ENCODE peak calls at places on chromosomes 13 and 19, in four cellular contexts. D is HCT116, I is HepG2, O is K562. K is an unnamed sample.

GRCh38 chr19:55633866-55634265 is 6.9 kb upstream of the ZNF580 start:
- DNase-seq in D (no peak), I (no peak), O (no peak), K (no peak)

GRCh38 chr19:40225440-40226305 is 816 bp downstream of the CCNP start:
- DNase-seq in D (no peak), I (peak; percentile 25), O (no peak), K (no peak)

GRCh38 chr13:95411641-95412040 is 110.4 kb upstream of the ABCC4 start:
- DNase-seq in D (no peak), I (no peak), O (no peak), K (no peak)

GRCh38 chr19:7507884-7508283 is 8.0 kb upstream of the ZNF358 start:
- DNase-seq in D (peak; percentile 90), I (peak; percentile 26), O (peak; percentile 97), K (no peak)

GRCh38 chr13:98576963-98577822 is at the start of gene STK24:
- DNase-seq in D (no peak), I (peak; percentile 34), O (peak; percentile 71), K (no peak)

GRCh38 chr13:98050041-98050466 is 92.8 kb upstream of the FARP1 start:
- DNase-seq in D (no peak), I (peak; percentile 78), O (no peak), K (no peak)

GRCh38 chr13:74226791-74227475 is 92.7 kb upstream of the KLF12 start:
- DNase-seq in D (no peak), I (no peak), O (no peak), K (no peak)

GRCh38 chr13:25330541-25330940 is 29.1 kb downstream of the NUP58 start:
- DNase-seq in D (no peak), I (no peak), O (no peak), K (no peak)

GRCh38 chr13:80547885-80548284 is 207.0 kb upstream of the SPRY2 start:
- DNase-seq in D (no peak), I (no peak), O (peak; percentile 39), K (no peak)

GRCh38 chr13:41199526-41199925 is 5.2 kb upstream of the KBTBD7 start:
- DNase-seq in D (no peak), I (no peak), O (no peak), K (peak; percentile 33)

GRCh38 chr19:35559781-35560180 is 3.7 kb downstream of the ATP4A start:
- DNase-seq in D (no peak), I (no peak), O (no peak), K (no peak)

GRCh38 chr19:3178377-3178972 is at the start of gene S1PR4:
- DNase-seq in D (no peak), I (no peak), O (no peak), K (no peak)

GRCh38 chr19:3453840-3454239 is 26.5 kb downstream of the SMIM24 start:
- DNase-seq in D (no peak), I (no peak), O (no peak), K (no peak)

GRCh38 chr13:51282322-51282721 is 57.2 kb upstream of the SERPINE3 start:
- DNase-seq in D (no peak), I (no peak), O (no peak), K (no peak)

GRCh38 chr19:48490980-48491792 is 20.4 kb downstream of the LMTK3 start:
- DNase-seq in D (peak; percentile 71), I (no peak), O (peak; percentile 83), K (no peak)

GRCh38 chr19:38329651-38330050 is 6.0 kb upstream of the CATSPERG start:
- DNase-seq in D (no peak), I (no peak), O (no peak), K (no peak)

GRCh38 chr13:21033224-21033855 is 28.0 kb downstream of the LATS2 start:
- DNase-seq in D (no peak), I (no peak), O (no peak), K (no peak)

GRCh38 chr13:74657765-74658164 is 523.6 kb upstream of the KLF12 start:
- DNase-seq in D (no peak), I (no peak), O (no peak), K (no peak)

GRCh38 chr19:45098521-45099464 is 5.8 kb downstream of the PPP1R37 start:
- DNase-seq in D (no peak), I (peak; percentile 40), O (no peak), K (no peak)

GRCh38 chr13:46698015-46698414 is 98.9 kb downstream of the ESD start:
- DNase-seq in D (no peak), I (no peak), O (no peak), K (no peak)

GRCh38 chr19:52659013-52659412 is 20.9 kb upstream of the ZNF83 start:
- DNase-seq in D (no peak), I (no peak), O (no peak), K (no peak)

GRCh38 chr13:36817996-36818395 is 1.0 kb upstream of the RFXAP start:
- DNase-seq in D (no peak), I (no peak), O (no peak), K (no peak)

GRCh38 chr13:100209857-100210580 is 121.1 kb downstream of the PCCA start:
- DNase-seq in D (peak; percentile 23), I (no peak), O (no peak), K (no peak)

GRCh38 chr19:50658438-50659317 is 9.4 kb downstream of the C19orf81 start:
- DNase-seq in D (peak; percentile 68), I (no peak), O (peak; percentile 97), K (no peak)

GRCh38 chr19:5519076-5519475 is 48.7 kb downstream of the TINCR start:
- DNase-seq in D (no peak), I (no peak), O (no peak), K (no peak)

GRCh38 chr19:54096642-54097106 is 3.9 kb downstream of the OSCAR start:
- DNase-seq in D (peak; percentile 19), I (no peak), O (peak; percentile 56), K (no peak)

GRCh38 chr13:109900723-109901122 is 114.3 kb upstream of the IRS2 start:
- DNase-seq in D (no peak), I (no peak), O (no peak), K (no peak)

GRCh38 chr19:3061214-3062161 is 807 bp downstream of the TLE5 start:
- DNase-seq in D (no peak), I (no peak), O (peak; percentile 79), K (no peak)

GRCh38 chr19:13132471-13133166 is 14.6 kb downstream of the NACC1 start:
- DNase-seq in D (no peak), I (no peak), O (no peak), K (no peak)

GRCh38 chr13:49977992-49978391 is 18.9 kb upstream of the TRIM13 start:
- DNase-seq in D (no peak), I (no peak), O (no peak), K (no peak)
- TF ChIP-seq ZBTB33 in D (no peak), I (no peak), O (no peak), K (no peak)

DNA sequence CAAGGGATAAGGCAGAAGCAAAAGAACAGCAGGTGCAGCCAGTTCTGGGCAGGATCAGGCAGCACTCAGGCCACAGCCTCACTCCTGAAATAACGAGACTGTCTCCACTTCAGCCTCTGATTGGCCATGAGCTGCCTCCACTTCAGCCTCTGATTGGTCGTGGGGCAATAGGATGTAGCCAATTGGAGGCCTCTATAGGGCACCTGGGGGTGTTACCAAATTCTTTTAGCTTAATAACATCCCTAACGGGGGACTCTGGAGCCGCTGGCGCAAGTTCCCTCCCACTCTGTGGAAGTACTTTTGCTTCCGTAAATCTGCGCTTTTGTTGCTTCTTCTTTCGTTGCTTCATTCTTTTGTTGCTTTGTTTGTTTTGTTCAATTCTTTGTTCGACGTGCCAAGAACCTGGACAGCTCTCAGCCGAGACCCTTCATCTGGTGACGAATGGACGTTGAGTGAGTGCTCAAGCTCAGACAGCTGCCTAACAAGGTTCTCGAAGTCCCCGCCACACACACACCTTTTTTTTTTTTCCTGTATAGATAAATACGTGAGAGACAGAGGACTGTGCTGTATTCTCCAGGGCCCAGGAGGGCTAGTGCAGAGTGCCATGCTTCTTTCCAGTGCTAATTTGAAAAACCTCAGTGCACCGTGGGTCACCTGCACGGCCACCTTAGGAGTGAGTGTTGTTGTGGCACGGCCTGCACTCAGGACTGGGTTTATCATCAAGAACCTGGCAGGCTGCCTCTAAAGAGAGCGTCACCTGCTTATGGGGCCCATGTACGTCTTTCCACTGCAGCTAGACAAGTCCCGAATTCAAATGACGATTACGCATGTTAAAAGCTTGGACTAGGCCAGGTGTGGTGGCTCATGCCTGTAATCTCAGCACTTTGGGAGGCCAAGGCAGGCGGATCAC is 32.0 kb upstream of the TUBGCP3 start:
- DNase-seq in D (peak; percentile 38), I (no peak), O (peak; percentile 24), K (no peak)
- TF ChIP-seq ZBTB33 in D (no peak), I (no peak), O (no peak), K (no peak)

GRCh38 chr19:31154021-31154420 is 195.2 kb downstream of the TSHZ3 start:
- DNase-seq in D (no peak), I (no peak), O (no peak), K (no peak)
- TF ChIP-seq ZBTB33 in D (no peak), I (no peak), O (no peak), K (no peak)

GRCh38 chr19:18112989-18113478 is 15.5 kb downstream of the MAST3 start:
- DNase-seq in D (peak; percentile 51), I (peak; percentile 71), O (peak; percentile 91), K (no peak)
- TF ChIP-seq ZBTB33 in D (no peak), I (peak; percentile 67), O (peak; percentile 33), K (no peak)

GRCh38 chr13:22883262-22883840 is 297.4 kb upstream of the SGCG start:
- DNase-seq in D (no peak), I (no peak), O (no peak), K (peak; percentile 21)

GRCh38 chr13:22880756-22881701 is 299.8 kb upstream of the SGCG start:
- DNase-seq in D (no peak), I (no peak), O (no peak), K (no peak)

DNA sequence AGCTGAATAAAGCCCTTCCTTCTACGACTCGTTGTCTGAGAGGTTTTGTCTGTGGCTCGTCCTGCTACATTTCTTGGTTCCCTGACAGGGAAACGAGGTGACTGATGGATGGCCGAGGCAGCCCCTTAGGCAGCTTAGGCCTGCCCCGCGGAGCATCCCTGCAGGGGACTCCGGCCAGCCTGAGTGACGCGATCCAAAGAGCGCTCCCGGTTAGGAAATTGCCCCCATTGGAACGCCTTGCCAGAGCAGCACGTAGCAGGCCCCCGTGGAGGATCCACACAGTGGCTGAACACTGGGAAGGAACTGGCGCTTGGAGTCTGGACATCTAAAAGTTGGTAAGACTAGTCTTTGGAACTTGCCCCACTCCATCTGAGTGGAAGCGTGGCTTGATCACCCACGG is 296.8 kb upstream of the SGCG start:
- DNase-seq in D (no peak), I (no peak), O (no peak), K (no peak)
- TF ChIP-seq ZBTB33 in D (no peak), I (no peak), O (no peak), K (no peak)

GRCh38 chr13:113887700-113888201 is 23.9 kb upstream of the GAS6 start:
- DNase-seq in D (no peak), I (no peak), O (no peak), K (no peak)
- TF ChIP-seq ZBTB33 in D (no peak), I (no peak), O (no peak), K (no peak)

GRCh38 chr13:103517066-103517767 is 451.0 kb upstream of the SLC10A2 start:
- DNase-seq in D (no peak), I (no peak), O (no peak), K (peak; percentile 57)

GRCh38 chr13:103515410-103515809 is 449.2 kb upstream of the SLC10A2 start:
- DNase-seq in D (no peak), I (no peak), O (no peak), K (no peak)

GRCh38 chr13:103514188-103514587 is 448.0 kb upstream of the SLC10A2 start:
- DNase-seq in D (no peak), I (no peak), O (no peak), K (no peak)

GRCh38 chr13:103517768-103518102 is 451.5 kb upstream of the SLC10A2 start:
- DNase-seq in D (no peak), I (no peak), O (no peak), K (no peak)

GRCh38 chr13:103516009-103516795 is 450.0 kb upstream of the SLC10A2 start:
- DNase-seq in D (no peak), I (no peak), O (no peak), K (no peak)
- TF ChIP-seq ZBTB33 in D (no peak), I (no peak), O (no peak), K (no peak)

K was measured in GM12878.